ENCODE peak calls at places on chromosomes 16 and 17, in five cellular contexts. K is CD4-positive, alpha-beta memory T cell; R is K562; N is body of pancreas; L is choroid plexus epithelial cell. F is an unnamed sample.

GRCh38 chr16:29808219-29808900 is 2.0 kb downstream of the MAZ start:
- DNase-seq in K (no peak), R (peak; percentile 48), N (no peak), L (no peak), F (peak; percentile 53)

GRCh38 chr17:72118588-72119279 is 2.1 kb upstream of the SOX9 start:
- DNase-seq in K (no peak), R (peak; percentile 50), N (peak; percentile 82), L (peak; percentile 88), F (no peak)

GRCh38 chr16:48434653-48435318 is 49.6 kb upstream of the SIAH1 start:
- DNase-seq in K (no peak), R (no peak), N (no peak), L (peak; percentile 92), F (peak; percentile 68)

GRCh38 chr17:32878211-32878610 is 1.3 kb upstream of the MYO1D start:
- DNase-seq in K (no peak), R (no peak), N (peak; percentile 44), L (peak; percentile 33), F (no peak)

GRCh38 chr16:68760671-68761275 is 23.7 kb downstream of the CDH1 start:
- DNase-seq in K (no peak), R (peak; percentile 65), N (peak; percentile 55), L (peak; percentile 55), F (no peak)

GRCh38 chr17:80763293-80763867 is 218.7 kb downstream of the RPTOR start:
- DNase-seq in K (no peak), R (no peak), N (no peak), L (no peak), F (no peak)

GRCh38 chr16:52546291-52546941 is 527 bp downstream of the TOX3 start:
- DNase-seq in K (no peak), R (no peak), N (no peak), L (no peak), F (no peak)

GRCh38 chr16:50292566-50292948 is 26.2 kb downstream of the ADCY7 start:
- DNase-seq in K (no peak), R (no peak), N (no peak), L (no peak), F (no peak)

GRCh38 chr17:633641-634091 is 81.0 kb downstream of the VPS53 start:
- DNase-seq in K (no peak), R (no peak), N (no peak), L (peak; percentile 71), F (no peak)

GRCh38 chr17:61065263-61065773 is 334.3 kb upstream of the TBX2 start:
- DNase-seq in K (no peak), R (no peak), N (no peak), L (peak; percentile 63), F (no peak)

GRCh38 chr16:69932228-69932627 is 18.9 kb upstream of the CLEC18A start:
- DNase-seq in K (no peak), R (no peak), N (no peak), L (no peak), F (no peak)

GRCh38 chr17:75878174-75878998 is at the start of gene TRIM47:
- DNase-seq in K (no peak), R (peak; percentile 73), N (peak; percentile 65), L (peak; percentile 71), F (no peak)

GRCh38 chr17:8623591-8623990 is 6.9 kb downstream of the MYH10 start:
- DNase-seq in K (no peak), R (no peak), N (no peak), L (peak; percentile 63), F (no peak)

GRCh38 chr16:50737420-50737959 is 4.4 kb upstream of the CYLD start:
- DNase-seq in K (no peak), R (no peak), N (no peak), L (no peak), F (no peak)

GRCh38 chr17:79803997-79804855 is 7.3 kb upstream of the CBX8 start:
- DNase-seq in K (no peak), R (no peak), N (no peak), L (no peak), F (peak; percentile 60)

DNA sequence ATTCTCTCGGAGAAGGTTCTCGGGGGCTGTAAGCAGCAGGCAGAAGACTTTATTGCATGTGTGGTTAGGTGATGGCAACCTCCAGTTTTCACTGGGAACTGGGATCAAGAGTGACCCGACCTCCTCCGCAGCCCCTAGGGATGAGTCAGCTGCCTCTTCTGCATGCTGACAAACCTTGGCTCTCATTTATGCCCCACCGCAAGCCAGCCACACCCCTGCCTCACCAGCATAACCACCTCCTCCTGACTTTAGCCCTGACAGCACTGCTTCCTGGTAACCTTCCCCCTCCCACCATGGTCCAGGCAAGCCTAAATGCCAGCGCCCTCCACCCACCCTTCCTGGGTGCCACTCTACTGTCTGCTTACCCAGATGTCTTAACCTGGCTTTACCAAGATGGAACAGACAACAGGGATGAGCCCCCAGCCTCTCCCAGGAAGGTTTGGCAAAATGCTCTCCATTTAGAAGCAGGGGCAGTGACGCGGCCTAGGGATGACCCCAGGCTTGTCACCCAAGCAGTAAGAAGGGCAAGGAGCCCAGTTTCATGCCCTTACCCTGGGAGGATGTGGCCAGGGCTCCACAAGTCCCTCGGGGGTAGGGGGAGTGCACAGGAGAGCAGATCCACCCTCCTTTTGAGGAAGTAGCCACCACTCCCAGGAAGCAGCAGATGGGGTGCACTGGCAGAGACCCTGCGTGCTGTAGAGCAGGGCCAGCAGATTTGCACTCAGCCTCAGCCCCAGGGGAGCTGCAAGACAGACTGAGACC is 73.5 kb downstream of the GOSR1 start:
- DNase-seq in K (no peak), R (peak; percentile 64), N (no peak), L (no peak), F (peak; percentile 96)
- H3K4me3 ChIP-seq in K (no peak overlapping the region), R (no peak overlapping the region), N (no peak overlapping the region), L (no peak overlapping the region), F (no peak overlapping the region)

DNA sequence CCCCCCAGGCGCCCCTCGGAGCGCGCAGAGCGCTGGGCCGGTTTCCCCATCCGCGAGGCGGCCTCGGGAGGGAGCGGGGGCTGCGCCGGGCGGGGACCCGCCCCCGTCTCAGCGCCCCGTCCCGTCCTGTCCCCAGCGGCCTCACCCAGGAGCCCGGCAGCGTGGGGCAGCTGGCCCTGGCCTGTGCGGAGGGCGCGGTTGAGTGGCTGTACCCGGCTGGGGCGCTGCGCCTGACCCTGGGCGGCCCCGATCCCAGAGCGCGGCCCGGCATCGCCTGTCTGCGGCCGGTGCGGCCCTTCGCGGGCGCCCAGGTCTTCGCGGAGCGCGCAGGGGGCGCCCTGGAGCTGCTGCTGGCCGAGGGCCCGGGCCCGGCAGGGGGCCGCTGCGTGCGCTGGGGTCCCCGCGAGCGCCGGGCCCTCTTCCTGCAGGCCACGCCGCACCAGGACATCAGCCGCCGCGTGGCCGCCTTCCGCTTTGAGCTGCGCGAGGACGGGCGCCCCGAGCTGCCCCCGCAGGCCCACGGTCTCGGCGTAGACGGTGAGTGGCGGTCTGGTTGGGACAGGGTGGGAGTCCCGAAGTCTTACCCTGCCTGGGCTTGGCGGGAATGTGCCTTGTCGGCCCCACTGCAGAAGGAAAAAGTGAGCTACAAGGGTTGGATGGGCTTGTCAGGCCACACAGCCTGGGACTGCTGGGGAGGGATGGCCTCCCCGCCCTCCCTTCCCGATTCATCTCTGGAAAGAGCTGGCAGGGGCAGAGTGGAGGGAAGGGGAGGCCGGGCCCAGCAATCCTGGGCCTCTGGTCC is 731 bp downstream of the METRN start:
- DNase-seq in K (no peak), R (peak; percentile 70), N (no peak), L (peak; percentile 39), F (no peak)
- H3K4me3 ChIP-seq in K (peak overlapping the region; percentile 43), R (peak overlapping the region; percentile 68), N (peak overlapping the region; percentile 43), L (peak overlapping the region; percentile 63), F (peak overlapping the region; percentile 42)

GRCh38 chr17:81859906-81860755 is at the start of gene P4HB:
- DNase-seq in K (no peak), R (no peak), N (no peak), L (no peak), F (no peak)

GRCh38 chr17:81863123-81863675 is 2.9 kb upstream of the P4HB start:
- DNase-seq in K (no peak), R (no peak), N (peak; percentile 72), L (no peak), F (no peak)

GRCh38 chr17:81858967-81859905 is 1.1 kb downstream of the P4HB start:
- DNase-seq in K (no peak), R (peak; percentile 46), N (no peak), L (peak; percentile 47), F (peak; percentile 32)

GRCh38 chr17:81858170-81858966 is 2.0 kb downstream of the P4HB start:
- DNase-seq in K (no peak), R (no peak), N (peak; percentile 66), L (no peak), F (peak; percentile 68)

DNA sequence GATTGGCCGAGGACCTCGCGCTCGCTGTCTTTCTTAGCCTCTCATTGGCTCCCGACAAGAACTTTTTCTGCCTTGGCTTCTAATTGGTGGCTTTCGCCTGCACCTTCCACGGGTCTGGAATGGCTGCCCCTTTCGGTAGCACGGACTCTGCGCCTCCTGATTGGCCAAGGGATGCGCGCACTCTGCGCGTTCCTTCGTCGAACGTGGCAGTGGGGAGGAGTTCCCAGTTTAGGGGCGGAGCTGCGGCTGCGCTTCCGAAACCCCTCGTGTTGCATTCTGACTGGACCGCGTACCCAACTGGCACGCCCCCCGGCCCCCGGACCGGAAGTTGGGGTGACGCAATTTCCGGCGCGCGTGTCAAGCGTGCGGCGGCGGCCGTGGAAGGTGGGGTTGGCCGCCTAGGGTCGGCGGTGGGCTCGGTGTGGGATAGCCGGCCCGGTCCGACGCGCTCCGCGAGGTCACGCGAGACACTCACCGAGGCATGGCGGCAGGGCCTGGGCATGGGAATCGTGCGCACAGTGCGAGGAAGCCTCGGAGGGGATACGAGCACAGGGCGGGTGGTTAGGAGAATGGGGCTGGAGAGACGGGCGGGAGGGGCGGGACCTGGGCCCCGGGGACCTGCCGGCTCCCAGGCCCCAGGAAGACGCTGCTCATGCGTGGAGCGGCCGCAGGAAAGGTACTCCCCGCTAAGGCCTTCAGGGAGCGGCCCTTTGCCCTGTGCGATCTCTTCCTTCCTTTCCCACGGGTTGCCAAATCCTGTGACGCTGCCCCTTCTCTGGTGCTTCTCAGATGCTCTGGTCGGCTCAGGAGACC is 627 bp upstream of the P4HB start:
- DNase-seq in K (peak; percentile 100), R (peak; percentile 100), N (peak; percentile 99), L (peak; percentile 100), F (peak; percentile 100)
- H3K4me3 ChIP-seq in K (peak overlapping the region; percentile 60), R (peak overlapping the region; percentile 87), N (peak overlapping the region; percentile 33), L (peak overlapping the region; percentile 75), F (peak overlapping the region; percentile 62)

GRCh38 chr17:7241047-7241733 is 1.1 kb downstream of the GABARAP start:
- DNase-seq in K (no peak), R (no peak), N (no peak), L (no peak), F (no peak)

GRCh38 chr17:7239091-7240027 is at the start of gene PHF23:
- DNase-seq in K (peak; percentile 98), R (peak; percentile 98), N (peak; percentile 99), L (peak; percentile 100), F (peak; percentile 87)

GRCh38 chr17:7238418-7239090 is 703 bp downstream of the PHF23 start:
- DNase-seq in K (no peak), R (peak; percentile 67), N (peak; percentile 44), L (peak; percentile 43), F (no peak)

GRCh38 chr17:7241783-7242716 is at the start of gene GABARAP:
- DNase-seq in K (peak; percentile 90), R (peak; percentile 92), N (peak; percentile 96), L (peak; percentile 93), F (peak; percentile 83)

DNA sequence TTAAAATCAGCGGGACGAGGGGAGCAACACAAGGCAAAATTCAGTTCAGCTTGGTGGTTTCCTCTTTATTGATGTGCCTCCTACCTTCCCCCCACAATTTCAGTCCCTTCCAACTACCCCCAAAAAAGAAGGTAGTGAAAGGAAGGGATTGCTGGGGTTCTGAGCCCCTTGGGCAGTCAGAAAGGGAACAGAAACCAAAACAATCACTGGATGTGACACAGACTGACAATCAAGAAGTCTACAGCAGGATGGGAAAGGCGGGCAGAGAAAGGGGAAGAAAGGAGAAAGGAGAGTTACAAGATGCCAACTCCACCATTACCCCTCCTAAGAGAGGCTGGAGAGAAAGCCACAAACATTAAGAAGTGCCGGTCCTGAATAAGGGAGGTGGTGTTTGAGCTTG is 1.1 kb upstream of the PHF23 start:
- DNase-seq in K (no peak), R (no peak), N (no peak), L (no peak), F (peak; percentile 28)
- H3K4me3 ChIP-seq in K (no peak overlapping the region), R (peak overlapping the region; percentile 68), N (no peak overlapping the region), L (peak overlapping the region; percentile 93), F (peak overlapping the region; percentile 71)

F was measured in HL-60.